ENCODE peak calls at places on chromosomes 4 and X, in eight cellular contexts. D is uterus, W is right atrium auricular region, J is left ventricle myocardium inferior, M is IMR-90, N is AG04450, G is cardiac fibroblast, I is astrocyte of the cerebellum. C is an unnamed sample.

GRCh38 chr4:54547299-54548097 is 110.3 kb upstream of the KIT start:
- DNase-seq in W (no peak), N (no peak), G (no peak), J (no peak), D (no peak), M (no peak), I (no peak), C (no peak)

GRCh38 chr4:76784237-76784636 is 113.7 kb downstream of the SOWAHB start:
- DNase-seq in I (no peak), G (no peak), J (no peak), D (no peak), N (no peak), M (no peak), W (no peak), C (no peak)

GRCh38 chr4:5024673-5025072 is 5.4 kb upstream of the CYTL1 start:
- DNase-seq in G (peak; percentile 16), N (no peak), D (no peak), J (no peak), M (no peak), I (no peak), W (no peak), C (no peak)

GRCh38 chr4:8200302-8200975 is 1.3 kb downstream of the SH3TC1 start:
- DNase-seq in I (no peak), M (peak; percentile 31), D (no peak), N (no peak), G (peak; percentile 62), W (peak; percentile 84), J (peak; percentile 82), C (no peak)

GRCh38 chr4:181193162-181193930 is 1049.9 kb upstream of the TENM3 start:
- DNase-seq in I (no peak), G (no peak), D (no peak), W (no peak), N (no peak), J (no peak), M (no peak), C (no peak)

GRCh38 chr4:2954358-2955185 is 8.6 kb downstream of the NOP14 start:
- DNase-seq in N (no peak), J (no peak), D (no peak), W (no peak), G (no peak), M (no peak), I (no peak), C (no peak)

GRCh38 chr4:82984459-82984858 is 26.2 kb downstream of the LIN54 start:
- DNase-seq in I (peak; percentile 47), W (no peak), D (no peak), M (peak; percentile 69), G (peak; percentile 27), N (no peak), J (no peak), C (peak; percentile 6)

GRCh38 chrX:10722804-10723364 is 102.5 kb upstream of the MID1 start:
- DNase-seq in M (peak; percentile 67), G (peak; percentile 76), N (peak; percentile 24), D (peak; percentile 84), J (no peak), W (peak; percentile 71), I (peak; percentile 24), C (no peak)

GRCh38 chr4:183586824-183587223 is 72.2 kb downstream of the RWDD4 start:
- DNase-seq in M (no peak), I (no peak), J (no peak), D (no peak), W (no peak), G (no peak), N (no peak), C (no peak)

GRCh38 chr4:93828332-93828829 is at the start of gene ATOH1:
- DNase-seq in D (no peak), W (no peak), G (no peak), N (no peak), M (no peak), J (no peak), I (peak; percentile 1), C (no peak)

GRCh38 chrX:127879585-127879984 is 172.6 kb downstream of the ACTRT1 start:
- DNase-seq in N (no peak), J (no peak), I (no peak), M (no peak), D (no peak), W (no peak), G (no peak), C (no peak)

GRCh38 chr4:98728433-98728832 is 70.0 kb upstream of the TSPAN5 start:
- DNase-seq in J (no peak), N (peak; percentile 20), I (peak; percentile 13), G (peak; percentile 80), W (no peak), D (peak; percentile 16), M (peak; percentile 69), C (no peak)

GRCh38 chrX:56798866-56799864 is 70.1 kb downstream of the NBDY start:
- DNase-seq in D (peak; percentile 51), N (no peak), G (no peak), J (no peak), W (peak; percentile 55), I (no peak), M (no peak), C (no peak)

GRCh38 chrX:23705235-23705634 is 37.8 kb downstream of the ACOT9 start:
- DNase-seq in D (no peak), M (no peak), I (no peak), N (no peak), W (no peak), G (no peak), J (no peak), C (no peak)

GRCh38 chrX:53356186-53356585 is 66.3 kb downstream of the SMC1A start:
- DNase-seq in D (no peak), M (no peak), N (no peak), G (peak; percentile 5), W (no peak), J (no peak), I (no peak), C (no peak)

GRCh38 chr4:122218762-122219161 is 66.6 kb downstream of the BLTP1 start:
- DNase-seq in G (peak; percentile 7), D (no peak), N (no peak), M (peak; percentile 7), J (no peak), I (no peak), W (no peak), C (no peak)

GRCh38 chr4:58732973-58733372 is 1622.8 kb upstream of the IGFBP7 start:
- DNase-seq in J (no peak), D (no peak), G (no peak), W (no peak), M (no peak), I (no peak), N (no peak), C (no peak)

GRCh38 chrX:110667706-110668105 is 127.9 kb downstream of the CHRDL1 start:
- DNase-seq in J (no peak), D (no peak), W (no peak), I (no peak), G (no peak), N (no peak), M (no peak), C (no peak)

GRCh38 chr4:24924309-24924781 is 11.5 kb upstream of the CCDC149 start:
- DNase-seq in J (no peak), M (peak; percentile 97), D (no peak), I (peak; percentile 98), W (no peak), N (peak; percentile 82), G (peak; percentile 94), C (peak; percentile 98)

GRCh38 chr4:146336413-146336807 is 122.1 kb downstream of the REELD1 start:
- DNase-seq in D (no peak), J (no peak), W (no peak), N (peak; percentile 13), G (no peak), M (peak; percentile 71), I (no peak), C (no peak)

GRCh38 chr4:146335763-146336412 is 121.5 kb downstream of the REELD1 start:
- DNase-seq in G (peak; percentile 27), J (no peak), D (no peak), I (no peak), M (no peak), W (no peak), N (no peak), C (no peak)

GRCh38 chr4:146334862-146335449 is 120.6 kb downstream of the REELD1 start:
- DNase-seq in N (no peak), I (no peak), G (no peak), D (no peak), W (no peak), M (no peak), J (no peak), C (no peak)

GRCh38 chr4:146333187-146333894 is 119.0 kb downstream of the REELD1 start:
- DNase-seq in I (peak; percentile 72), M (peak; percentile 68), D (no peak), W (no peak), G (peak; percentile 41), N (peak; percentile 26), J (no peak), C (peak; percentile 8)

DNA sequence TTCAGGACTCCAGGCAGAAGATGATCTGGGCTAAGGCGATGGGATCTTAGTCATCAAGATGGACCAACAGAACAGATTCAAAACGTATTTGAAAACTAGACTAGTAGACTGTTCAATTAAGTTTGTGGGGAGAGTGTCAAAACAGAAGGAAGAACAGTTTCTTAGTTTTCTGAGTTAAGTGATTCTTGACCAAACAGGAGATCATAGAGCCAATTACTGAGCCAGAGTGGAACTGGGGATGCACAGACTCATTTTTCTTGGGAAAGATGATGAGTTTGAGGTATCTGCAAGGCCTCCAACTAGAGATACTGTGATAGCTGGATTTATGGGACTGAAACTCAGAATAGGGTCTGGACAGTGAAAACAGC is 119.5 kb downstream of the REELD1 start:
- DNase-seq in J (no peak), G (no peak), W (no peak), M (no peak), D (no peak), N (no peak), I (no peak), C (no peak)
- H3K4me3 ChIP-seq in J (no peak overlapping the region), G (no peak overlapping the region), W (no peak overlapping the region), M (peak overlapping the region; percentile 33), D (no peak overlapping the region), N (peak overlapping the region; percentile 2), I (no peak overlapping the region), C (no peak overlapping the region)

GRCh38 chr4:1365271-1366178 is 18.5 kb downstream of the UVSSA start:
- DNase-seq in G (no peak), N (no peak), J (peak; percentile 8), M (no peak), D (no peak), W (no peak), I (no peak), C (no peak)
- TF ChIP-seq CTCF in G (no peak), N (no peak), J (no peak), M (no peak), D (no peak), W (no peak), I (no peak), C (peak; percentile 26)

DNA sequence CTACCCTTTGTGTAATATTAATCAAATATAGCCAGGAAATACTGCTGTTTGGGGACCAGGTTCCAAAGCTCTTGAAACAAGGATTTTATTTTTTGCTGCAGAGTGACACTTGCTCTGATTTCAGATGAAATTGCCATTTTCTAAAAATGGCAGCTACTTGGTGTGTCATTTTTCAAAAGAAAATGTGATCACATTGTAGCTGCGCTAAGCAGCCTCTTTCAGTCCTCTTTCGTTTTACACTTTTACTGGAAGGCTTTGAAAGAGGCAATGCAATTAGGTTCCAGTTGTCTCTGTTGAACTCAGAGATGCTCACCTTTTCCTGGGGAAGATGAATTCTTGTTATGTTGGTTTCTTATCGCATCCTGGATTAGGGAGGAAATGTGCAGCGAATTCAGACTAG is 85.1 kb downstream of the CT47B1 start:
- DNase-seq in D (no peak), N (no peak), G (no peak), J (no peak), I (no peak), M (no peak), W (no peak), C (no peak)
- H3K4me3 ChIP-seq in D (peak overlapping the region; percentile 8), N (no peak overlapping the region), G (no peak overlapping the region), J (no peak overlapping the region), I (no peak overlapping the region), M (no peak overlapping the region), W (no peak overlapping the region), C (no peak overlapping the region)

GRCh38 chrX:50448565-50448964 is 22.1 kb downstream of the DGKK start:
- DNase-seq in I (no peak), J (no peak), M (peak; percentile 1), W (no peak), N (no peak), G (no peak), D (no peak), C (no peak)
- TF ChIP-seq CTCF in I (no peak), J (no peak), M (no peak), W (no peak), N (no peak), G (no peak), D (no peak), C (no peak)